ENCODE peak calls at places on chromosomes 3 and 15, in seven cellular contexts. Q, K, I, R, S, F and W are unnamed samples.

GRCh38 chr15:68022061-68022460 is 32.1 kb upstream of the PIAS1 start:
- DNase-seq in I (no peak), S (no peak), R (no peak), Q (no peak), K (no peak), F (no peak), W (no peak)

GRCh38 chr3:194407423-194407822 is 8.4 kb upstream of the GP5 start:
- DNase-seq in Q (no peak), K (no peak), F (no peak), R (peak; percentile 68), S (no peak), I (no peak), W (no peak)

GRCh38 chr15:55496716-55497115 is 11.3 kb downstream of the DNAAF4 start:
- DNase-seq in K (no peak), F (no peak), Q (no peak), I (no peak), R (no peak), S (no peak), W (no peak)

GRCh38 chr15:39171944-39172368 is 408.9 kb upstream of the THBS1 start:
- DNase-seq in Q (peak; percentile 56), I (no peak), R (peak; percentile 97), S (peak; percentile 63), K (peak; percentile 93), F (peak; percentile 20), W (peak; percentile 87)

GRCh38 chr15:37981781-37982180 is 47.3 kb downstream of the TMCO5A start:
- DNase-seq in S (no peak), I (no peak), F (no peak), R (peak; percentile 53), K (no peak), Q (peak; percentile 14), W (no peak)

GRCh38 chr3:105842943-105843342 is 25.9 kb downstream of the CBLB start:
- DNase-seq in K (no peak), F (no peak), S (no peak), Q (no peak), R (no peak), I (no peak), W (no peak)

GRCh38 chr3:148953094-148953493 is 38.2 kb upstream of the GYG1 start:
- DNase-seq in R (no peak), K (no peak), F (no peak), I (no peak), S (no peak), Q (no peak), W (no peak)

GRCh38 chr3:185552358-185552877 is at the start of gene LIPH:
- DNase-seq in Q (no peak), S (no peak), I (no peak), K (no peak), R (no peak), F (no peak), W (no peak)

GRCh38 chr3:130386604-130387263 is 41.3 kb downstream of the COL6A5 start:
- DNase-seq in Q (no peak), F (no peak), S (no peak), K (no peak), I (no peak), R (peak; percentile 50), W (no peak)

GRCh38 chr15:84634228-84634837 is 19.8 kb downstream of the WDR73 start:
- DNase-seq in I (no peak), S (no peak), Q (no peak), K (no peak), R (no peak), F (no peak), W (no peak)

GRCh38 chr15:84643838-84644237 is 10.2 kb downstream of the WDR73 start:
- DNase-seq in I (no peak), Q (no peak), F (no peak), S (no peak), R (no peak), K (no peak), W (no peak)

GRCh38 chr15:84633311-84634227 is 20.5 kb downstream of the WDR73 start:
- DNase-seq in R (peak; percentile 78), I (peak; percentile 50), F (peak; percentile 72), Q (peak; percentile 71), S (peak; percentile 70), K (peak; percentile 35), W (peak; percentile 88)

GRCh38 chr15:84638103-84638502 is 16.0 kb downstream of the WDR73 start:
- DNase-seq in S (no peak), K (no peak), F (no peak), I (no peak), R (no peak), Q (no peak), W (no peak)
- TF ChIP-seq CTCF in S (no peak), K (no peak), F (no peak), I (no peak), R (peak; percentile 10), Q (no peak), W (no peak)

DNA sequence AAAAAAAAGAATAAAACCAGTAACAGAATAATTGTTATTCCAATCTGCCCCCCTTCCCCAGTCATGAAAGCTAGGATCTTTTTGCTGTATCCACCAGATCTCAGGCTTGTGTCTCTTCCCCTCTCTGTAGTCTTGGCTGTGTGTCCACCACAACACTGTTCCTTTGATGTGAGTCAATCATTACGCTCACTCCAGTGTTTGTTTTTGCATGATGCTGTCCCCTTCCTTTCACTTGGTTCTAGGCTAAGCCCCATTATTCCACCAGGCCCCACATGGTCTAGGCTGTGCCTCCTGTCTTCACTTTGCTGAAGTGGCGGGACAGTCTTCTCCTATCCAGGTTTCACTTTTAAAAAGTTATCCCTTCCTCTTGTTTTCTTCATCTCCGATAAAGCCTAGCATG is 13.6 kb downstream of the ACKR2 start:
- DNase-seq in K (no peak), F (no peak), S (no peak), I (no peak), Q (no peak), R (no peak), W (no peak)
- TF ChIP-seq CTCF in K (no peak), F (no peak), S (no peak), I (no peak), Q (no peak), R (no peak), W (no peak)

GRCh38 chr3:169272533-169272932 is 391.0 kb downstream of the MECOM start:
- DNase-seq in S (peak; percentile 51), R (no peak), K (no peak), I (no peak), Q (no peak), F (no peak), W (no peak)
- TF ChIP-seq CTCF in S (no peak), R (no peak), K (no peak), I (no peak), Q (no peak), F (no peak), W (no peak)

GRCh38 chr3:192303235-192303634 is 424.1 kb downstream of the FGF12 start:
- DNase-seq in I (no peak), F (no peak), Q (no peak), K (no peak), R (no peak), S (no peak), W (no peak)

GRCh38 chr3:192296845-192297244 is 430.5 kb downstream of the FGF12 start:
- DNase-seq in Q (no peak), K (no peak), R (no peak), F (no peak), S (no peak), I (no peak), W (no peak)

DNA sequence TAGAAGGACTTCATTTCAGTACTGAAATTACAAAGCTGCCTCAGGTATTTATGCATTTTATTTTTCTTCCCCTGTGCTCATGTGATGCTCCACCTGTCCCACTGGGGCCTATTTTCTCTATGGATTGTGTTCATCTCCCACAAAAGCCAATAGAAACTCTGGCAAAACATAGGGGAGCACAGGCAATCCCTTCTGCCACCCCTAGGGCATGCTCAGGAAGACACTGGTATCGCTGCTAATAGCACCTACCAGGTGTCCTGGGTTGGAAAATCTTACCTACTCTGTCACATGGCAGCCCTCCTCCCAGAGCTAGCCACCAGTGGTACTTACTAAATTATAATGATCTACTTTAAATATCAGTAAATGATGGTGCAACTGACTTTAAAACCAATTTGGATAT is 427.4 kb downstream of the FGF12 start:
- DNase-seq in I (no peak), Q (no peak), K (no peak), R (no peak), F (no peak), S (no peak), W (no peak)
- TF ChIP-seq CTCF in I (no peak), Q (no peak), K (no peak), R (no peak), F (no peak), S (no peak), W (no peak)

GRCh38 chr15:40282144-40282869 is 557 bp downstream of the ANKRD63 start:
- DNase-seq in K (no peak), I (peak; percentile 32), Q (no peak), R (no peak), S (no peak), F (peak; percentile 72), W (no peak)
- TF ChIP-seq CTCF in K (peak; percentile 21), I (peak; percentile 69), Q (no peak), R (peak; percentile 33), S (peak; percentile 12), F (no peak), W (peak; percentile 63)

DNA sequence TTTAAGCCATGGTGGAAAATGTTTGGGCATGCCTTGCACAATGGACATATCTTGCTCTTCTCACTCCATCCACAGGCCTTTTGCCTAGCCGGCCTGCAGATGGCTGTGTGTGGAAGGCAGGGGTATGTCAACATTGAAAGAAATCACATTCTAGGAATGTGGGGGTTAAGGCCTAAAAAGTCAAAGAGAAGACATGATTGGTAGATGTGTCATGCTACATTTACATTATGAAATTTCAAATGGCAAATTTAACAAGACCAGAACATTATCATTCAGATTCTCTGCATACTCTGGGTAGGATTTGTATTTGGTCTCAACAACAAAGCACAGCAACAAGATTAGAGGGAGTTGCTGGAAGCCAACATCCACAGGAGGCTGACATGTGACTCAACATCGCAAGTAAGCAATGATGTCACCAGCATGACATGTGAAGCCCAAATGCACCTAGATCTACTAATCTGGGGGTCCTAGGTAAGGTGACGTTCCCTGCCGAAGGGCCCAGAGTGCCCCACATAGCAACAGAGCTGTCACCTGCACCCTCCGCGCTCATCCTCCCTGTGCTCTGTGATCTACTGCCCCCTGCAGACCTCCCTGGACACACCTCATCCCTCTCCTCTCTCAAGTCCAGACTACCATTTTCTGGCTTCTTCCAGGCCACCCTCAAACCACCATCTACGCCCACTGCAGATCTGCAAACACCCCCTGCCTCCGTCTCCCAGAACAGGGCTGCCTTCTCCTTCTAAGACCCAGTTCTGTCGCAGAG is 39.4 kb downstream of the CLDN18 start:
- DNase-seq in F (no peak), S (no peak), R (peak; percentile 62), K (peak; percentile 32), Q (no peak), I (no peak), W (no peak)
- TF ChIP-seq CTCF in F (no peak), S (no peak), R (peak; percentile 13), K (no peak), Q (no peak), I (no peak), W (no peak)